ENCODE peak calls at places on chromosomes 4 and X, in eight cellular contexts. I, M, G, Z, Y, Q, W and A are unnamed samples.

GRCh38 chr4:73221734-73222133 is 36.9 kb downstream of the ANKRD17 start:
- DNase-seq in Q (no peak), G (no peak), W (no peak), I (no peak), Z (no peak), Y (no peak), M (no peak), A (no peak)

GRCh38 chr4:159048166-159048886 is 54.6 kb upstream of the RAPGEF2 start:
- DNase-seq in W (no peak), Q (no peak), M (peak), G (peak), Z (peak), I (no peak), Y (peak), A (peak)

GRCh38 chrX:83160096-83160495 is 348.0 kb upstream of the POU3F4 start:
- DNase-seq in Z (no peak), M (no peak), G (no peak), Y (no peak), I (no peak), W (no peak), Q (no peak), A (no peak)

GRCh38 chrX:84469226-84469625 is 33.0 kb downstream of the HDX start:
- DNase-seq in W (no peak), Y (no peak), M (no peak), I (no peak), G (peak), Z (no peak), Q (no peak), A (no peak)

GRCh38 chrX:132480581-132481203 is 8.1 kb downstream of the MBNL3 start:
- DNase-seq in Y (no peak), W (peak), Q (no peak), I (peak), Z (no peak), G (peak), M (peak), A (peak)

GRCh38 chr4:89661490-89661889 is 175.5 kb downstream of the SNCA start:
- DNase-seq in Y (no peak), Q (no peak), W (no peak), I (no peak), G (peak), Z (no peak), M (no peak), A (no peak)

GRCh38 chrX:17812763-17813162 is 48.3 kb downstream of the RAI2 start:
- DNase-seq in G (peak), M (peak), W (no peak), Z (no peak), I (no peak), Y (no peak), Q (peak), A (no peak)

GRCh38 chr4:77120888-77121508 is 36.0 kb upstream of the CCNG2 start:
- DNase-seq in Z (no peak), M (no peak), Y (no peak), Q (no peak), G (peak), I (no peak), W (no peak), A (no peak)

GRCh38 chr4:147498031-147498700 is 17.3 kb downstream of the EDNRA start:
- DNase-seq in Y (no peak), Z (no peak), W (no peak), G (peak), Q (no peak), M (no peak), I (no peak), A (no peak)

GRCh38 chr4:152981278-152981677 is 45.2 kb downstream of the FHDC1 start:
- DNase-seq in G (peak), Y (no peak), Q (no peak), I (no peak), Z (no peak), M (no peak), W (no peak), A (peak)

GRCh38 chr4:108118505-108118904 is 50.2 kb downstream of the LEF1 start:
- DNase-seq in M (no peak), Q (no peak), G (peak), W (peak), I (no peak), Y (no peak), Z (no peak), A (no peak)

GRCh38 chrX:12693754-12694153 is 97.5 kb upstream of the PRPS2 start:
- DNase-seq in Q (no peak), Y (no peak), M (no peak), Z (no peak), W (no peak), I (no peak), G (no peak), A (no peak)

GRCh38 chr4:110508827-110509446 is 33.0 kb downstream of the ENPEP start:
- DNase-seq in Z (no peak), M (no peak), G (peak), I (no peak), W (peak), Y (no peak), Q (no peak), A (no peak)

GRCh38 chr4:84914686-84915395 is 51.6 kb downstream of the WDFY3 start:
- DNase-seq in Y (no peak), W (no peak), M (no peak), I (no peak), Z (no peak), Q (no peak), G (no peak), A (no peak)

GRCh38 chr4:128574706-128575105 is 234.8 kb upstream of the JADE1 start:
- DNase-seq in G (peak), Z (peak), W (peak), Q (peak), I (peak), Y (peak), M (peak), A (peak)

GRCh38 chr4:41748074-41748787 is at the start of gene PHOX2B:
- DNase-seq in W (no peak), Z (no peak), I (no peak), G (no peak), Y (no peak), M (no peak), Q (peak), A (no peak)

GRCh38 chr4:184383497-184384055 is 90.8 kb downstream of the IRF2 start:
- DNase-seq in I (no peak), Y (peak), Q (no peak), M (peak), W (peak), G (peak), Z (peak), A (no peak)

GRCh38 chr4:2862528-2862927 is 18.9 kb downstream of the ADD1 start:
- DNase-seq in I (no peak), Z (no peak), M (no peak), Q (no peak), Y (no peak), G (no peak), W (no peak), A (no peak)

GRCh38 chr4:2624782-2625548 is 88.5 kb downstream of the FAM193A start:
- DNase-seq in M (no peak), W (no peak), Z (peak), I (no peak), Y (no peak), Q (no peak), G (no peak), A (no peak)